ENCODE peak calls at places on chromosome 21, in ten cellular contexts. C is cardiac fibroblast, U is prostate gland, F is fibroblast of pulmonary artery, W is spleen, D is kidney epithelial cell, E is foreskin fibroblast, P is colonic mucosa, Z is ovary, Y is MM.1S. K is an unnamed sample.

GRCh38 chr21:40732998-40733397 is 114.0 kb downstream of the DSCAM start:
- DNase-seq in P (no peak), W (no peak), C (no peak), Z (no peak), E (no peak), U (no peak), Y (no peak), F (no peak), D (no peak), K (no peak)

GRCh38 chr21:25466470-25466869 is 140.8 kb downstream of the MRPL39 start:
- DNase-seq in F (no peak), Y (no peak), E (no peak), W (no peak), U (no peak), Z (no peak), D (no peak), P (no peak), C (no peak), K (no peak)

GRCh38 chr21:15422761-15423160 is 307.0 kb upstream of the USP25 start:
- DNase-seq in F (peak; percentile 89), Z (no peak), Y (no peak), D (peak; percentile 72), C (peak; percentile 87), U (no peak), E (no peak), P (no peak), W (no peak), K (peak; percentile 92)

GRCh38 chr21:42426424-42426823 is 22.7 kb downstream of the UBASH3A start:
- DNase-seq in Z (no peak), W (peak; percentile 2), F (no peak), D (no peak), Y (no peak), E (no peak), C (no peak), U (no peak), P (no peak), K (no peak)

GRCh38 chr21:41169701-41170100 is 1.7 kb downstream of the BACE2 start:
- DNase-seq in Z (no peak), E (no peak), F (no peak), D (no peak), C (no peak), P (no peak), Y (no peak), W (no peak), U (no peak), K (no peak)

GRCh38 chr21:8989883-8990325 is 1531.5 kb upstream of the TPTE start:
- DNase-seq in D (no peak), E (no peak), P (no peak), U (no peak), Y (no peak), W (no peak), F (no peak), Z (no peak), C (peak; percentile 41), K (no peak)

GRCh38 chr21:42039470-42039901 is 29.3 kb upstream of the ZBTB21 start:
- DNase-seq in D (no peak), F (peak; percentile 73), W (peak; percentile 43), Y (no peak), Z (peak; percentile 61), C (peak; percentile 83), P (no peak), E (peak; percentile 65), U (peak; percentile 44), K (peak; percentile 28)

GRCh38 chr21:24223625-24224024 is 1383.7 kb downstream of the MRPL39 start:
- DNase-seq in U (no peak), Y (no peak), D (no peak), E (no peak), P (no peak), F (peak; percentile 7), Z (no peak), C (peak; percentile 25), W (no peak), K (peak; percentile 2)

GRCh38 chr21:26557106-26557505 is 16.0 kb downstream of the CYYR1 start:
- DNase-seq in U (no peak), P (no peak), D (no peak), F (no peak), W (no peak), Z (no peak), C (no peak), Y (no peak), E (no peak), K (no peak)

GRCh38 chr21:41367598-41368360 is 6.0 kb downstream of the MX2 start:
- DNase-seq in F (no peak), D (no peak), P (no peak), E (no peak), C (no peak), Y (no peak), U (no peak), W (peak; percentile 86), Z (no peak), K (no peak)

GRCh38 chr21:15222711-15223110 is 157.9 kb upstream of the NRIP1 start:
- DNase-seq in Y (no peak), E (no peak), D (peak; percentile 58), U (no peak), Z (no peak), W (no peak), F (no peak), P (no peak), C (peak; percentile 74), K (peak; percentile 63)

DNA sequence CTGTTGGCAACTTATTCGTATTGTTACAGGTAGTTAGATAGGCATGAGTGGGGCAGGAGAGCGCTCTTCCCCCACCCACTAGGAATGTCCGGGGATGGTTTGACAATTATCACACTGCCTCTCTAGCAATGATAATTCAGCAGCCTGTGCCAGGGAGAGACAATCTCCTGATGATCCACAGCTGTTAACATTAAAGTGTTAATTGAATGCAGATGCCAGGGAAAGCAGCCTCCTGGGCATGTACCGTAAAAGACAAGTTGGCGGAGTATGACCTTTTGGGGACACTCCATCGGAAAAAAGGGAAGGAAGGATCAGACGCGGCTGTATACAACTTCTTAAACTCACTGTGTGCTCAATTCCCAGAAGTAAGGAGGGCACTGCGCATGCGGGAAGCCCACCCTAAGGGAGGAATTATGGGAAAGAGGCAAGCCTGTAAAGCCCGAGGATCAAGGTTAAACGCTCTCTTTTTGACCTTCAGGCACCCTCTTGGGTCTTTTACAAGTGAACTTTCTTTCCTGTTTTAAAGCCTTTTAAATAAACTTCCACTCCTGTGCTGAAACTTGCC is 62.6 kb downstream of the MAP3K7CL start:
- DNase-seq in C (no peak), D (no peak), Y (no peak), W (no peak), P (no peak), F (no peak), Z (no peak), E (peak; percentile 51), U (no peak), K (no peak)
- H3K4me3 ChIP-seq in C (no peak overlapping the region), D (no peak overlapping the region), Y (no peak overlapping the region), W (no peak overlapping the region), P (no peak overlapping the region), F (no peak overlapping the region), Z (no peak overlapping the region), E (no peak overlapping the region), U (no peak overlapping the region), K (no peak overlapping the region)

DNA sequence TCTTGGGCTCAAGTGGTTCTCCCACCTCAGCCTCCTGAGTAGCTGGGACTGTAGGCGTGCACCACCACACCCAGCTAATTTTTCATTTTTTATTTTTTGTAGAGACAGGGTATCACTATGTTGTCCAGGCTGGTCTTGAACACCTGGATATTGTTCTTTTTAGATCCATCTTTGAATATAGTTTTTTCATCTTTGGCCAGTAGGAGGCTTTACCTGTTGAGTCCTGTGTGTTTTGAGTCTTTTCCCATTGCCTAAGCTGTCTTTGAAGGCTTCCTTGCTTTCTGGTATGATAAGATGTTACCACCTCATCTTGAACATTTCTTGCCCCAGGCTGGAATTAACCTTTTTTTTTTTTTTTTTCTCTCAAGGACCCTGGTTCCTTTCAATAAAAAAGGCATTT is 387.8 kb upstream of the RUNX1 start:
- DNase-seq in D (no peak), F (no peak), Z (no peak), W (no peak), U (no peak), E (no peak), P (no peak), Y (no peak), C (no peak), K (no peak)
- TF ChIP-seq CTCF in D (no peak), F (no peak), Z (no peak), W (no peak), U (no peak), E (no peak), P (no peak), Y (peak; percentile 20), C (no peak), K (peak; percentile 5)

GRCh38 chr21:43794311-43794710 is 4.9 kb downstream of the RRP1 start:
- DNase-seq in C (no peak), Z (no peak), Y (no peak), D (no peak), P (no peak), F (no peak), W (peak; percentile 73), E (no peak), U (no peak), K (no peak)

GRCh38 chr21:43793243-43793642 is 3.9 kb downstream of the RRP1 start:
- DNase-seq in Y (no peak), D (no peak), E (no peak), P (no peak), U (no peak), F (no peak), Z (no peak), W (peak; percentile 69), C (no peak), K (no peak)

GRCh38 chr21:43797415-43797814 is 8.0 kb downstream of the RRP1 start:
- DNase-seq in Z (no peak), Y (no peak), D (no peak), W (peak; percentile 70), E (no peak), P (no peak), C (no peak), U (no peak), F (no peak), K (no peak)

GRCh38 chr21:43792406-43792805 is 3.0 kb downstream of the RRP1 start:
- DNase-seq in D (no peak), Z (no peak), F (no peak), C (no peak), P (no peak), E (no peak), W (no peak), U (no peak), Y (no peak), K (no peak)

GRCh38 chr21:43794857-43795256 is 5.5 kb downstream of the RRP1 start:
- DNase-seq in Y (no peak), Z (no peak), W (peak; percentile 66), C (no peak), D (no peak), P (no peak), E (no peak), U (no peak), F (no peak), K (no peak)
- H3K4me3 ChIP-seq in Y (no peak overlapping the region), Z (no peak overlapping the region), W (no peak overlapping the region), C (no peak overlapping the region), D (no peak overlapping the region), P (no peak overlapping the region), E (no peak overlapping the region), U (no peak overlapping the region), F (no peak overlapping the region), K (no peak overlapping the region)

GRCh38 chr21:38869946-38870345 is 64.2 kb downstream of the ETS2 start:
- DNase-seq in E (peak; percentile 10), W (no peak), C (peak; percentile 41), P (no peak), Z (no peak), Y (no peak), U (no peak), F (no peak), D (no peak), K (peak; percentile 59)
- TF ChIP-seq CTCF in E (no peak), W (no peak), C (peak; percentile 34), P (no peak), Z (no peak), Y (no peak), U (no peak), F (no peak), D (no peak), K (peak; percentile 7)

GRCh38 chr21:33383056-33383888 is 19.9 kb upstream of the IFNGR2 start:
- DNase-seq in U (peak; percentile 38), F (peak; percentile 79), P (peak; percentile 64), D (peak; percentile 90), C (peak; percentile 91), E (peak; percentile 87), Z (peak; percentile 78), W (peak; percentile 96), Y (peak; percentile 97), K (peak; percentile 83)
- H3K4me3 ChIP-seq in U (no peak overlapping the region), F (peak overlapping the region; percentile 34), P (no peak overlapping the region), D (no peak overlapping the region), C (peak overlapping the region; percentile 9), E (no peak overlapping the region), Z (no peak overlapping the region), W (peak overlapping the region; percentile 21), Y (peak overlapping the region; percentile 57), K (no peak overlapping the region)

K was measured in astrocyte of the spinal cord.